ENCODE peak calls at places on chromosomes 13 and 19, in four cellular contexts. One of them, this sample, is unnamed. For H3K36me3, the result is how much of the 10 kb centered on the place peaks cover.

GRCh38 chr19:48274173-48274572 is 4.3 kb downstream of the ZNF114 start:
- DNase-seq in adrenal gland: no peak
- DNase-seq in aorta: no peak
- DNase-seq in OCI-LY7: no peak
- DNase-seq in this sample: no peak

GRCh38 chr13:27425151-27425917 is 915 bp downstream of the GTF3A start:
- DNase-seq in OCI-LY7: peak
- DNase-seq in aorta: no peak
- DNase-seq in adrenal gland: peak
- DNase-seq in this sample: no peak

GRCh38 chr19:51479531-51480331 is 1.4 kb downstream of the CEACAM18 start:
- DNase-seq in adrenal gland: no peak
- DNase-seq in aorta: no peak
- DNase-seq in OCI-LY7: no peak
- DNase-seq in this sample: no peak

GRCh38 chr19:58356236-58356970 is 3.1 kb upstream of the A1BG start:
- DNase-seq in OCI-LY7: no peak
- DNase-seq in aorta: no peak
- DNase-seq in adrenal gland: no peak
- DNase-seq in this sample: peak

GRCh38 chr13:27578121-27579030 is 42.0 kb downstream of the LNX2 start:
- DNase-seq in adrenal gland: no peak
- DNase-seq in OCI-LY7: no peak
- DNase-seq in aorta: no peak
- DNase-seq in this sample: no peak

GRCh38 chr19:41541990-41542584 is 33.9 kb upstream of the CEACAM21 start:
- DNase-seq in OCI-LY7: peak
- DNase-seq in adrenal gland: peak
- DNase-seq in aorta: peak
- DNase-seq in this sample: no peak

GRCh38 chr13:80924596-80924995 is 583.7 kb upstream of the SPRY2 start:
- DNase-seq in adrenal gland: peak
- DNase-seq in OCI-LY7: no peak
- DNase-seq in aorta: no peak
- DNase-seq in this sample: no peak

GRCh38 chr13:44648392-44649117 is 72.4 kb upstream of the TSC22D1 start:
- DNase-seq in aorta: no peak
- DNase-seq in adrenal gland: peak
- DNase-seq in OCI-LY7: no peak
- DNase-seq in this sample: no peak

GRCh38 chr19:18523841-18524240 is 2.0 kb upstream of the ELL start:
- DNase-seq in adrenal gland: no peak
- DNase-seq in OCI-LY7: no peak
- DNase-seq in aorta: no peak
- DNase-seq in this sample: no peak

GRCh38 chr13:106369858-106370257 is 165.6 kb downstream of the EFNB2 start:
- DNase-seq in adrenal gland: no peak
- DNase-seq in OCI-LY7: no peak
- DNase-seq in aorta: no peak
- DNase-seq in this sample: no peak

GRCh38 chr19:4124638-4125037 is 716 bp upstream of the MAP2K2 start:
- DNase-seq in aorta: no peak
- DNase-seq in OCI-LY7: no peak
- DNase-seq in adrenal gland: no peak
- DNase-seq in this sample: no peak

GRCh38 chr13:30617315-30618185 is at the start of gene USPL1:
- DNase-seq in adrenal gland: peak
- DNase-seq in OCI-LY7: peak
- DNase-seq in aorta: peak
- DNase-seq in this sample: peak

GRCh38 chr19:6825076-6825774 is 52.7 kb downstream of the VAV1 start:
- DNase-seq in OCI-LY7: no peak
- DNase-seq in aorta: no peak
- DNase-seq in adrenal gland: no peak
- DNase-seq in this sample: no peak

GRCh38 chr13:75794663-75795062 is 158.5 kb downstream of the LMO7 start:
- DNase-seq in aorta: no peak
- DNase-seq in OCI-LY7: no peak
- DNase-seq in adrenal gland: no peak
- DNase-seq in this sample: no peak

GRCh38 chr13:102968572-102969228 is 97.5 kb downstream of the SLC10A2 start:
- DNase-seq in OCI-LY7: no peak
- DNase-seq in adrenal gland: no peak
- DNase-seq in aorta: no peak
- DNase-seq in this sample: no peak

GRCh38 chr13:110780410-110780809 is 66.9 kb downstream of the ING1 start:
- DNase-seq in aorta: no peak
- DNase-seq in OCI-LY7: no peak
- DNase-seq in adrenal gland: no peak
- DNase-seq in this sample: no peak

GRCh38 chr13:114151565-114152284 is 19.3 kb upstream of the RASA3 start:
- DNase-seq in OCI-LY7: no peak
- DNase-seq in adrenal gland: no peak
- DNase-seq in aorta: peak
- DNase-seq in this sample: no peak

GRCh38 chr13:96020155-96020575 is 33.0 kb downstream of the UGGT2 start:
- DNase-seq in OCI-LY7: peak
- DNase-seq in adrenal gland: peak
- DNase-seq in aorta: no peak
- DNase-seq in this sample: no peak

GRCh38 chr13:99055286-99056073 is 77.6 kb upstream of the DOCK9 start:
- DNase-seq in adrenal gland: no peak
- DNase-seq in OCI-LY7: no peak
- DNase-seq in aorta: no peak
- DNase-seq in this sample: no peak

GRCh38 chr13:91236182-91236581 is 111.3 kb upstream of the MIR17HG start:
- DNase-seq in aorta: no peak
- DNase-seq in adrenal gland: no peak
- DNase-seq in OCI-LY7: no peak
- DNase-seq in this sample: no peak

GRCh38 chr13:114339779-114340534 is 25.7 kb downstream of the CHAMP1 start:
- DNase-seq in OCI-LY7: peak
- DNase-seq in aorta: no peak
- DNase-seq in adrenal gland: peak
- DNase-seq in this sample: no peak

GRCh38 chr19:3983936-3984583 is 1.2 kb downstream of the EEF2 start:
- DNase-seq in aorta: no peak
- DNase-seq in adrenal gland: peak
- DNase-seq in OCI-LY7: peak
- DNase-seq in this sample: no peak

GRCh38 chr13:94128430-94128829 is 351.1 kb downstream of the DCT start:
- DNase-seq in adrenal gland: no peak
- DNase-seq in aorta: no peak
- DNase-seq in OCI-LY7: no peak
- DNase-seq in this sample: no peak

GRCh38 chr19:7921955-7922840 is 2.1 kb downstream of the SNAPC2 start:
- DNase-seq in aorta: no peak
- DNase-seq in adrenal gland: no peak
- DNase-seq in OCI-LY7: no peak
- DNase-seq in this sample: no peak

GRCh38 chr19:14533450-14533849 is 4.1 kb downstream of the TECR start:
- DNase-seq in adrenal gland: peak
- DNase-seq in aorta: no peak
- DNase-seq in OCI-LY7: no peak
- DNase-seq in this sample: no peak

GRCh38 chr13:46716821-46717220 is 80.1 kb downstream of the ESD start:
- DNase-seq in aorta: no peak
- DNase-seq in adrenal gland: no peak
- DNase-seq in OCI-LY7: no peak
- DNase-seq in this sample: no peak

GRCh38 chr13:109785892-109786450 is 412 bp downstream of the IRS2 start:
- DNase-seq in OCI-LY7: no peak
- DNase-seq in adrenal gland: no peak
- DNase-seq in aorta: no peak
- DNase-seq in this sample: no peak

GRCh38 chr13:45678282-45678681 is 23.8 kb upstream of the CBY2 start:
- DNase-seq in OCI-LY7: no peak
- DNase-seq in aorta: no peak
- DNase-seq in adrenal gland: no peak
- DNase-seq in this sample: no peak

GRCh38 chr13:113426591-113426986 is 26.7 kb downstream of the ADPRHL1 start:
- DNase-seq in aorta: no peak
- DNase-seq in adrenal gland: no peak
- DNase-seq in OCI-LY7: no peak
- DNase-seq in this sample: no peak

GRCh38 chr19:30480097-30480496 is 107.9 kb downstream of the ZNF536 start:
- DNase-seq in adrenal gland: no peak
- DNase-seq in OCI-LY7: no peak
- DNase-seq in aorta: no peak
- DNase-seq in this sample: no peak

GRCh38 chr19:13208131-13208963 is 58.1 kb downstream of the IER2 start:
- DNase-seq in aorta: no peak
- DNase-seq in adrenal gland: peak
- DNase-seq in OCI-LY7: peak
- DNase-seq in this sample: peak

GRCh38 chr13:34300559-34300958 is 482.6 kb downstream of the RFC3 start:
- DNase-seq in adrenal gland: no peak
- DNase-seq in OCI-LY7: no peak
- DNase-seq in aorta: no peak
- DNase-seq in this sample: no peak

GRCh38 chr19:52188822-52189744 is 769 bp upstream of the PPP2R1A start:
- DNase-seq in aorta: peak
- DNase-seq in OCI-LY7: no peak
- DNase-seq in adrenal gland: peak
- DNase-seq in this sample: peak

GRCh38 chr13:22173605-22174004 is 502.7 kb downstream of the FGF9 start:
- DNase-seq in OCI-LY7: no peak
- DNase-seq in aorta: no peak
- DNase-seq in adrenal gland: no peak
- DNase-seq in this sample: no peak

GRCh38 chr13:103142091-103142594 is 75.9 kb upstream of the SLC10A2 start:
- DNase-seq in OCI-LY7: no peak
- DNase-seq in adrenal gland: no peak
- DNase-seq in aorta: no peak
- DNase-seq in this sample: no peak

GRCh38 chr19:19459707-19460251 is 54.3 kb downstream of the GATAD2A start:
- DNase-seq in OCI-LY7: peak
- DNase-seq in aorta: no peak
- DNase-seq in adrenal gland: peak
- DNase-seq in this sample: no peak

GRCh38 chr13:39025433-39025839 is 12.5 kb downstream of the PROSER1 start:
- DNase-seq in adrenal gland: no peak
- DNase-seq in OCI-LY7: no peak
- DNase-seq in aorta: no peak
- DNase-seq in this sample: no peak
- H3K36me3 ChIP-seq in adrenal gland: half or more
- H3K36me3 ChIP-seq in OCI-LY7: half or more
- H3K36me3 ChIP-seq in aorta: under half
- H3K36me3 ChIP-seq in this sample: under half

DNA sequence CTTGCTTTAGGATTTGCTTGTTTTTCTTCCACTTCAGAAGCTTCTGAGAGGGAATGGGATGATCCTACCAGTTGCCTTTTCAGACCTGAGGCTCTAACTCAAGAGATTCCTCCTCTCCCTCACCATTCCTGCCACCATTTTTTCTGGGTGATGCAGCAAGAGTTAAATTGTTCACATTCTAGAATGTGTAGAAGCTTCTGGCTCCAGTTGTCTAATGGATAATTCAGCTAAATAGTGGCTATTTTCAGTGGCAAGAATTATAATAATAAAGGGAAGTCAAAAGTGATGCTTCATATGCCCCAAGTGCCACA is 20.9 kb downstream of the BBC3 start:
- DNase-seq in OCI-LY7: no peak
- DNase-seq in adrenal gland: no peak
- DNase-seq in aorta: no peak
- DNase-seq in this sample: no peak
- H3K36me3 ChIP-seq in OCI-LY7: half or more
- H3K36me3 ChIP-seq in adrenal gland: under half
- H3K36me3 ChIP-seq in aorta: under half
- H3K36me3 ChIP-seq in this sample: under half

DNA sequence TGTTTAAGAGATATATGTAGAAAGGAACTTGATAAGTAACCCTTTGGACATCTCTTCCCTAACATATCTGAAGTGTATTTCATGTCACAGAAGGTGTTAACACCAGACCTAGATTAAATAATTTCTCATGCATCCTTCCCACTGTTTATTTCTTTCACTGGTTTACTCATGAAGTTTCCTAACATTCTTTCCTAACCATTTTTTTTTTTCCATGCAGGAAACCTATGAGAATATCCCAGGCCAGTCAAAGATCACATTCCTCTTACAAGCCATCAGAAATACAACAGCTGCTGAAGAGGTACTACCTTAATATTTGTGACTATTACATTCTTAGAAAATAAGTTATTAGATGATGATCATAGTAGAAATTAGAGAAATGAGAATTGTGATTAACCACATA is 28.8 kb downstream of the IPO5 start:
- DNase-seq in aorta: no peak
- DNase-seq in adrenal gland: no peak
- DNase-seq in OCI-LY7: no peak
- DNase-seq in this sample: no peak
- H3K36me3 ChIP-seq in aorta: under half
- H3K36me3 ChIP-seq in adrenal gland: under half
- H3K36me3 ChIP-seq in OCI-LY7: half or more
- H3K36me3 ChIP-seq in this sample: under half

DNA sequence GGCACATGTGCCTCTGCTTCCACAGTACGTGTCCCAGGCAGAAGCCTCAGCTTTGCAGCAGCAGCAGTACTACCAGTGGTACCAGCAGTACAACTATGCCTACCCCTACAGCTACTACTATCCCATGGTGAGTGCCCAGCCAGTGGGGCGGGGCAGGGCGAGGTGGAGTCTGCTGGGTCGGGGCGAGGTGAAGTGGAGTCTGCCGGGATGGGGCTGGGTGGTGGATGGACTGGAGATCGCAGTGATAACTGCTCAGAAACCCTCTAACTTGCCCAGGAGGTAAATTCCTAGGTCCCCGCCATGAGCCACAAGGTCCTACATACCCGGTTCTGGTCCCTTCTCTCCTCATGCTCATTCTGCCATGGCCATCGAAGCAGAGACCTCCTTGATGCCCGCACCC is 3.6 kb downstream of the LENG8 start:
- DNase-seq in aorta: no peak
- DNase-seq in adrenal gland: no peak
- DNase-seq in OCI-LY7: no peak
- DNase-seq in this sample: no peak
- H3K36me3 ChIP-seq in aorta: under half
- H3K36me3 ChIP-seq in adrenal gland: half or more
- H3K36me3 ChIP-seq in OCI-LY7: half or more
- H3K36me3 ChIP-seq in this sample: under half

GRCh38 chr19:34430738-34431625 is 2.8 kb downstream of the UBA2 start:
- DNase-seq in OCI-LY7: peak
- DNase-seq in aorta: no peak
- DNase-seq in adrenal gland: peak
- DNase-seq in this sample: no peak

GRCh38 chr19:34432797-34433196 is 4.6 kb downstream of the UBA2 start:
- DNase-seq in aorta: peak
- DNase-seq in adrenal gland: no peak
- DNase-seq in OCI-LY7: no peak
- DNase-seq in this sample: no peak

GRCh38 chr19:34431681-34432402 is 3.7 kb downstream of the UBA2 start:
- DNase-seq in adrenal gland: no peak
- DNase-seq in OCI-LY7: no peak
- DNase-seq in aorta: no peak
- DNase-seq in this sample: no peak

GRCh38 chr19:34436716-34437115 is 8.5 kb downstream of the UBA2 start:
- DNase-seq in adrenal gland: no peak
- DNase-seq in aorta: no peak
- DNase-seq in OCI-LY7: no peak
- DNase-seq in this sample: no peak
- H3K36me3 ChIP-seq in adrenal gland: half or more
- H3K36me3 ChIP-seq in aorta: under half
- H3K36me3 ChIP-seq in OCI-LY7: half or more
- H3K36me3 ChIP-seq in this sample: under half

GRCh38 chr19:43463381-43464088 is 1.9 kb downstream of the LYPD3 start:
- DNase-seq in OCI-LY7: peak
- DNase-seq in aorta: peak
- DNase-seq in adrenal gland: peak
- DNase-seq in this sample: peak
- H3K36me3 ChIP-seq in OCI-LY7: under half
- H3K36me3 ChIP-seq in aorta: under half
- H3K36me3 ChIP-seq in adrenal gland: under half
- H3K36me3 ChIP-seq in this sample: under half

This sample was measured in ovary.